ENCODE peak calls at places on chromosomes 11 and 22, in four cellular contexts. G, T, D and N are unnamed samples.

GRCh38 chr22:46107089-46107664 is 43.1 kb upstream of the PPARA start:
- DNase-seq in G (no peak), T (no peak), D (no peak), N (no peak)

GRCh38 chr11:62245271-62245753 is 3.3 kb downstream of the SCGB1D2 start:
- DNase-seq in G (peak), T (peak), D (no peak), N (peak)

GRCh38 chr11:85815186-85815911 is 4.4 kb upstream of the SYTL2 start:
- DNase-seq in G (peak), T (no peak), D (no peak), N (no peak)

GRCh38 chr11:37907461-37908223 is 1309.6 kb upstream of the RAG2 start:
- DNase-seq in T (no peak), G (no peak), D (no peak), N (no peak)

GRCh38 chr11:7536102-7536501 is 22.3 kb downstream of the PPFIBP2 start:
- DNase-seq in T (no peak), G (no peak), D (no peak), N (peak)

GRCh38 chr22:43169310-43170130 is 17.4 kb downstream of the TTLL12 start:
- DNase-seq in D (no peak), G (no peak), T (no peak), N (no peak)

GRCh38 chr22:33049125-33049729 is 9.0 kb downstream of the SYN3 start:
- DNase-seq in D (peak), T (peak), G (peak), N (peak)

GRCh38 chr22:46146329-46146728 is 4.0 kb upstream of the PPARA start:
- DNase-seq in G (no peak), D (no peak), T (no peak), N (no peak)

GRCh38 chr22:19808873-19809478 is 45.7 kb downstream of the GNB1L start:
- DNase-seq in G (no peak), T (no peak), D (no peak), N (no peak)

GRCh38 chr22:19187716-19188563 is 9.4 kb upstream of the SLC25A1 start:
- DNase-seq in T (no peak), D (no peak), G (no peak), N (no peak)

GRCh38 chr22:50114221-50114981 is 24.6 kb downstream of the MOV10L1 start:
- DNase-seq in D (no peak), T (no peak), G (peak), N (no peak)

GRCh38 chr11:119422505-119423416 is at the start of gene THY1:
- DNase-seq in D (no peak), T (no peak), G (peak), N (peak)

GRCh38 chr11:13354335-13354734 is 76.7 kb downstream of the BMAL1 start:
- DNase-seq in D (no peak), G (peak), T (peak), N (peak)

GRCh38 chr22:26718905-26719304 is 61.5 kb downstream of the MIAT start:
- DNase-seq in G (peak), D (no peak), T (no peak), N (no peak)

GRCh38 chr11:48049036-48049435 is 68.7 kb downstream of the PTPRJ start:
- DNase-seq in T (no peak), D (no peak), G (no peak), N (no peak)

GRCh38 chr11:110463153-110463552 is 33.4 kb downstream of the FDX1 start:
- DNase-seq in G (peak), T (peak), D (no peak), N (peak)

GRCh38 chr11:117827521-117828511 is 3.3 kb upstream of the FXYD2 start:
- DNase-seq in T (no peak), G (no peak), D (no peak), N (no peak)

GRCh38 chr11:3207530-3208189 is 11.0 kb downstream of the MRGPRG start:
- DNase-seq in T (no peak), G (no peak), D (no peak), N (no peak)

GRCh38 chr22:38103641-38104040 is 6.8 kb downstream of the BAIAP2L2 start:
- DNase-seq in D (no peak), T (no peak), G (no peak), N (no peak)

GRCh38 chr11:101866619-101867491 is 48.0 kb upstream of the CEP126 start:
- DNase-seq in T (no peak), D (no peak), G (peak), N (no peak)

GRCh38 chr22:49184736-49185135 is 642.9 kb downstream of the BRD1 start:
- DNase-seq in G (no peak), T (no peak), D (no peak), N (no peak)

GRCh38 chr11:67382481-67383136 is 9.2 kb upstream of the RAD9A start:
- DNase-seq in D (no peak), G (peak), T (peak), N (peak)

GRCh38 chr22:26702906-26703830 is 45.8 kb downstream of the MIAT start:
- DNase-seq in D (no peak), G (peak), T (no peak), N (no peak)

GRCh38 chr11:104433751-104434150 is 269.8 kb upstream of the PDGFD start:
- DNase-seq in D (no peak), T (no peak), G (no peak), N (no peak)

GRCh38 chr11:923691-924405 is 1.8 kb upstream of the AP2A2 start:
- DNase-seq in T (no peak), G (peak), D (no peak), N (no peak)

GRCh38 chr22:35443790-35444684 is 44.1 kb downstream of the MCM5 start:
- DNase-seq in G (no peak), T (no peak), D (no peak), N (no peak)

GRCh38 chr22:29079218-29079901 is 6.5 kb downstream of the KREMEN1 start:
- DNase-seq in T (no peak), G (peak), D (no peak), N (no peak)

GRCh38 chr22:50473088-50473487 is 1.7 kb downstream of the SBF1 start:
- DNase-seq in D (no peak), G (no peak), T (peak), N (peak)

GRCh38 chr22:37304595-37305343 is 22.5 kb downstream of the CYTH4 start:
- DNase-seq in T (no peak), G (no peak), D (no peak), N (peak)

GRCh38 chr11:128622137-128622523 is 34.8 kb upstream of the ETS1 start:
- DNase-seq in T (no peak), G (no peak), D (no peak), N (no peak)

GRCh38 chr11:91513734-91514133 is 710.9 kb upstream of the FAT3 start:
- DNase-seq in T (no peak), G (no peak), D (no peak), N (peak)

GRCh38 chr11:7528514-7529049 is 14.8 kb downstream of the PPFIBP2 start:
- DNase-seq in G (no peak), D (no peak), T (no peak), N (no peak)

GRCh38 chr22:50622723-50623327 is 5.1 kb downstream of the ARSA start:
- DNase-seq in T (peak), D (no peak), G (no peak), N (no peak)

GRCh38 chr11:128927683-128928336 is 14.9 kb downstream of the TP53AIP1 start:
- DNase-seq in D (no peak), G (no peak), T (no peak), N (peak)

GRCh38 chr11:122176651-122177050 is 60.6 kb upstream of the BLID start:
- DNase-seq in G (no peak), T (no peak), D (no peak), N (no peak)

DNA sequence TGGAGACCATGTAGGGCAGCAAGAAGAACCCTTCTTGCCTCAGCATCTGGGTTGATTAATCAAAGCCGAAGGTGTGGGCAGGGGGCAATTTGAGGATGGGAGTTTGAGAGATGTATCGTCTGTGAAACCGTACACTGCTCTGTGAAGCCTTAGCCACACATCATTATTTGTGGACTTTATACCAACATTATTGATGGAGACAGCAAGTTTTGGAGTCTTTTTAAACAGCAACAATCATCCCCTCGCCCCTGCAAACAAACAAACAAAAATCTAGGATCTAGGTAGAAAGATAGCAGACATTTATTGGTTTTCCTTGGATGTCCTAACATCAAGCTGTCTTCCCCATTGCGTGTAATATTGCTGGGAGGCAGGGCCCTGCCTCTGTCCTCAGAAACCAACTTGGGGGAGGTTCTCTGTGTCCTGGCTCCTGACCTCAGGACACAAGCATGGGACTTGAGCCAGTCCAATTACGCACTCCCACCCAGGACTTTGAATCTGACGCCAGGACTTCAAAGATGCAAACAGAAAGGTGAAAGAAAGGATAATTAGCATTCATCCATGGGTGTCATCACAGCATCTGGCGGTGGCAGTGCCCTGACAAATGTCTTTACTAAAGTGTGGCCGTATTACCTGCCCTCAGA is 61.6 kb upstream of the PLET1 start:
- DNase-seq in G (no peak), T (no peak), D (no peak), N (no peak)
- H3K4me3 ChIP-seq in G (no peak), T (no peak), D (no peak), N (no peak)

DNA sequence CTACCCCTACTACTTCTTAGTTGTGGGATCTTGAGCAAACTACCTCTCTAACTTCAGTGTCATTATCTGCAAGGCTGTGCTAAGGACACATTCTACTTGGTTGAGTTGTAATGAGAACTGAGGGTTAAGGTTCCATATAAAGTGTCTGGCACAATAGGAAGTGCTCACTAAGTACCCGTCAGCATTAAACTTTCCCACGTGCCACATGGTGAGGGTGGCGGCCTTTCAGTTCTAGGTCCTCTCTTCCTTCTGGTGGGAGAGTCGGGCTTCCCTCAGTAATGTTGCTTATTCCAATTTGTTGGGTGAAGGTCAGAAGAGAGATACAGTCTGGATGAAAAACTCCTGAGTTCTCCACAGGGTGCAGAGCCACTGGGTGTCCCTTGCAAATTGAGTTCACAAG is 4.6 kb upstream of the CD6 start:
- DNase-seq in D (no peak), T (no peak), G (no peak), N (no peak)
- H3K4me3 ChIP-seq in D (no peak), T (no peak), G (no peak), N (no peak)

GRCh38 chr22:31122532-31123291 is at the start of gene INPP5J:
- DNase-seq in G (no peak), D (no peak), T (no peak), N (peak)
- H3K4me3 ChIP-seq in G (peak), D (peak), T (no peak), N (peak)

GRCh38 chr11:33801821-33802413 is 27.6 kb upstream of the FBXO3 start:
- DNase-seq in T (no peak), G (no peak), D (no peak), N (peak)

GRCh38 chr11:33808228-33808828 is 34.0 kb upstream of the FBXO3 start:
- DNase-seq in D (peak), T (peak), G (peak), N (peak)

GRCh38 chr11:33804471-33804870 is 30.2 kb upstream of the FBXO3 start:
- DNase-seq in T (no peak), D (no peak), G (no peak), N (no peak)

GRCh38 chr11:33797879-33798278 is 23.6 kb upstream of the FBXO3 start:
- DNase-seq in T (no peak), G (no peak), D (no peak), N (no peak)

DNA sequence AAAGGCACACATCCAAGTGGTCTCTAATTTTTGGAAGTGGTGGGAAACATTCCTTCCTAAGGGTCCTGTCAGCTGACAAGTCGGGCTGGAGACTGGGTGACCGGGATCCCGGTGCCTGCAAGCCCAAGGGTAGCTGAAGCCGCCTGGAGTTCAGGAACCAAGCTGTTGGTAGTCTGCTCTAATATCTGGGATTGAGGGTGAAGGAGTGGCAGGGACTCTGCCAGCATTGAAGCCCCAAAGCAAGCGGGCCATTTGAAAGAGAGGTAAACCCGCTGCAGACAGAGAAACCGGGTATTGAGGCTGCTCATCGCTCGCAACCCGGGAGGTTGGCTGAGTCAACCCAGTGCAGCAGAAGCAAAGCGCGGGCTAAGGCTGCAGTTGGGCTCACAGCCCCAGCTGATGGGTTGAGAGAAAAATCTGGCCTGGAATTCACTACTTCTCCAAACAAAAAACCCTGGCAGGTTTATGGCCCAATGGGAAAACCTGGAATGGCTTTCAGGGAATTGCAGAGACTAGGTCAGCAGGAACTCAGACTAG is 28.2 kb upstream of the FBXO3 start:
- DNase-seq in T (peak), D (no peak), G (peak), N (peak)
- H3K4me3 ChIP-seq in T (no peak), D (peak), G (peak), N (peak)